ENCODE peak calls at places on chromosomes 2 and 18, in six cellular contexts. H is transverse colon, O is A549, U is breast epithelium, Y is H54, F is body of pancreas. I is an unnamed sample.

GRCh38 chr2:42132966-42133641 is 36.0 kb upstream of the EML4 start:
- DNase-seq in H (peak; percentile 85), Y (peak; percentile 65), O (peak; percentile 89), U (peak; percentile 86), F (peak; percentile 85), I (peak; percentile 54)

GRCh38 chr18:8361941-8362471 is 247.2 kb upstream of the RAB12 start:
- DNase-seq in F (no peak), Y (no peak), H (no peak), U (no peak), O (no peak), I (no peak)

GRCh38 chr2:191565647-191566198 is 112.2 kb upstream of the NABP1 start:
- DNase-seq in O (no peak), H (no peak), Y (no peak), F (no peak), U (no peak), I (peak; percentile 75)

GRCh38 chr18:63879684-63880083 is 7.8 kb upstream of the SERPINB2 start:
- DNase-seq in O (no peak), U (no peak), H (no peak), Y (no peak), F (no peak), I (no peak)

GRCh38 chr2:224101820-224102630 is 62.9 kb upstream of the SERPINE2 start:
- DNase-seq in O (no peak), F (no peak), Y (no peak), H (no peak), U (no peak), I (no peak)

GRCh38 chr2:6823111-6823510 is 42.6 kb downstream of the CMPK2 start:
- DNase-seq in O (no peak), U (no peak), F (no peak), Y (no peak), H (no peak), I (no peak)

GRCh38 chr2:201137505-201138400 is 21.8 kb downstream of the CFLAR start:
- DNase-seq in H (no peak), O (no peak), U (no peak), F (no peak), Y (no peak), I (no peak)

GRCh38 chr2:85651097-85651496 is 16.9 kb downstream of the SFTPB start:
- DNase-seq in H (no peak), O (no peak), Y (no peak), U (no peak), F (no peak), I (no peak)

GRCh38 chr2:44528595-44528994 is 166.8 kb downstream of the CAMKMT start:
- DNase-seq in O (no peak), U (no peak), H (no peak), F (no peak), Y (no peak), I (no peak)

GRCh38 chr2:205024822-205025518 is 479.7 kb downstream of the PARD3B start:
- DNase-seq in F (no peak), U (no peak), O (peak; percentile 54), H (peak; percentile 13), Y (peak; percentile 42), I (peak; percentile 90)

GRCh38 chr18:61882296-61883004 is 10.4 kb downstream of the RNF152 start:
- DNase-seq in F (no peak), U (no peak), H (no peak), Y (no peak), O (no peak), I (no peak)

GRCh38 chr2:120605231-120605935 is 130.3 kb upstream of the GLI2 start:
- DNase-seq in Y (no peak), U (no peak), O (no peak), F (no peak), H (no peak), I (no peak)

GRCh38 chr2:166090346-166090745 is 37.5 kb downstream of the SCN1A start:
- DNase-seq in U (no peak), H (no peak), O (no peak), F (no peak), Y (no peak), I (no peak)

GRCh38 chr2:85716346-85716880 is 22.3 kb downstream of the GNLY start:
- DNase-seq in H (no peak), O (no peak), F (no peak), Y (no peak), U (no peak), I (no peak)

GRCh38 chr2:205743137-205743536 is 60.8 kb downstream of the NRP2 start:
- DNase-seq in U (no peak), O (no peak), Y (no peak), F (no peak), H (no peak), I (no peak)

GRCh38 chr18:47801817-47802216 is 128.6 kb downstream of the SMAD2 start:
- DNase-seq in F (no peak), Y (no peak), H (no peak), O (no peak), U (no peak), I (no peak)

GRCh38 chr2:23118894-23119293 is 266.1 kb upstream of the KLHL29 start:
- DNase-seq in Y (no peak), F (no peak), U (no peak), H (no peak), O (no peak), I (no peak)

GRCh38 chr2:105373344-105373781 is 25.5 kb downstream of the FHL2 start:
- DNase-seq in F (no peak), O (no peak), Y (no peak), H (peak; percentile 48), U (no peak), I (no peak)

GRCh38 chr2:29392774-29393173 is 277.6 kb downstream of the CLIP4 start:
- DNase-seq in Y (no peak), F (no peak), U (no peak), O (no peak), H (no peak), I (no peak)

DNA sequence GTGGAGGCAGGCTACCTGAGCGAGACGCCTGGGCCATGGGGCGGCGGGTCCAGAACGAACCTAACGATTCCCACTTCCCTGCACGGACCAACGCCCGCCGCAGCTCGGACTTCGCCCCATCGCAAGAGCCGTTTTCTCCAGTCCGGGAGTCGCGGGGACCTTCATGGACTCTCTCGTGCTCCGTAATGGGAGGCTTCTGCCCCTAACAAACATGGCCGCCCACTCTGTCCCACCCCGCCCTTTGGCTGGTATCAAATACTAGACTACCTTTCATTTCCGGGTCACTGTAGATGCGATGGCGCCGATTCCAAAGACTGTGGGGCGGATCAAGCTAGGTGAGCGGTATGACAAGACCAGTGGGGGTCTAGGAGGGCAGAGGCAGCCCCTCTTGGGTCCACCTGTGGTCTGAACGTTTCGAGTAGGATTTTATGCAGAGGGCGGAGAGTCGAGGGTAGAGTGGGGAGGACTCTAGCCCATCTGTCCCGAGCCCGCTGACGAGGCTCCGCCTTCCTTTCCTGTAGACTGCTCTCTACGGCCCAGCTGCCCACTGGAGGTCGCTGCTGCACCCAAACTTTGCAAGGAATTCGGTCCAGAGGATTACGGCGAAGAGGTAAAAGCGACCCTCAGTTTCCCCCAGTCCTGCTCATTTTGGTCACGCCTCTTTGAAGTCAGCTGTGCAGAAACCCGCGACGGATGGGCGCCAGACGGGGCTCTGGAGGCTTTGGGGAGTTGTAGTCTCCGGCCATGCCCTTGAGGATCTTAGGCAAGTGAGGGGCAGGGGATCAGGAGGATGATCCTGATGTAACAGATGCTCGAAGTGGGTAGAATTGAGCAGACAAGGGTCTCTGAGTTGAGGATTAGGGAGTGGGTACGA is at the start of the genes CCDC142 and TTC31:
- DNase-seq in O (peak; percentile 95), U (peak; percentile 96), F (peak; percentile 96), H (peak; percentile 97), Y (peak; percentile 91), I (peak; percentile 96)
- TF ChIP-seq POLR2A in O (peak; percentile 49), U (no peak), F (no peak), H (peak; percentile 79), Y (peak; percentile 30), I (peak; percentile 80)

GRCh38 chr2:96186562-96186961 is 22.1 kb downstream of the STARD7 start:
- DNase-seq in O (no peak), U (no peak), Y (no peak), H (no peak), F (no peak), I (no peak)

GRCh38 chr2:96180521-96180920 is 28.1 kb downstream of the STARD7 start:
- DNase-seq in O (no peak), F (no peak), H (no peak), Y (no peak), U (no peak), I (no peak)

GRCh38 chr2:96181529-96181928 is 27.1 kb downstream of the STARD7 start:
- DNase-seq in U (no peak), F (no peak), H (no peak), Y (no peak), O (no peak), I (no peak)

GRCh38 chr2:96185516-96185915 is 23.1 kb downstream of the STARD7 start:
- DNase-seq in U (no peak), O (no peak), F (no peak), Y (no peak), H (no peak), I (no peak)

GRCh38 chr2:96184188-96184587 is 24.4 kb downstream of the STARD7 start:
- DNase-seq in O (no peak), U (no peak), F (no peak), H (no peak), Y (no peak), I (no peak)
- TF ChIP-seq POLR2A in O (no peak), U (no peak), F (no peak), H (no peak), Y (no peak), I (no peak)

DNA sequence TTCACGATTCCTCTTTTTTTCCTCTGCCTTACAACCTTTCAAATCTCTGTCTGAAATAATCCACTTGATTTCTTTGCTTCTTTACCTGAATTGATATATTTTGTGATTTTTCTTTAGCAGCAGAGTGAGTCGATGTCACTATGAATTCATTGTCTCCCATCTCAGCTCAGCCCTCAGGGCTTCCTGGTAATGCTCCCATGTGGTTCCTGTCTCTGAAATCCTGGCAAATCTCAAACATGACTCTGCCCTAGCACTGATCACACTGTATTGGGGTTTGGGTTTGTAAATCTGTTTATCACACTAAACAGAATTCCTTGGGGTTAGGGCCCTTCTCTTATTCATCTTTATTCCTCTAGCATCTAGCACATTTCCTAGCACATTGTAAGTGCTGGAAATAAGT is 43.0 kb upstream of the MSTN start:
- DNase-seq in F (no peak), Y (no peak), H (no peak), O (no peak), U (no peak), I (no peak)
- TF ChIP-seq POLR2A in F (no peak), Y (no peak), H (no peak), O (no peak), U (no peak), I (no peak)

DNA sequence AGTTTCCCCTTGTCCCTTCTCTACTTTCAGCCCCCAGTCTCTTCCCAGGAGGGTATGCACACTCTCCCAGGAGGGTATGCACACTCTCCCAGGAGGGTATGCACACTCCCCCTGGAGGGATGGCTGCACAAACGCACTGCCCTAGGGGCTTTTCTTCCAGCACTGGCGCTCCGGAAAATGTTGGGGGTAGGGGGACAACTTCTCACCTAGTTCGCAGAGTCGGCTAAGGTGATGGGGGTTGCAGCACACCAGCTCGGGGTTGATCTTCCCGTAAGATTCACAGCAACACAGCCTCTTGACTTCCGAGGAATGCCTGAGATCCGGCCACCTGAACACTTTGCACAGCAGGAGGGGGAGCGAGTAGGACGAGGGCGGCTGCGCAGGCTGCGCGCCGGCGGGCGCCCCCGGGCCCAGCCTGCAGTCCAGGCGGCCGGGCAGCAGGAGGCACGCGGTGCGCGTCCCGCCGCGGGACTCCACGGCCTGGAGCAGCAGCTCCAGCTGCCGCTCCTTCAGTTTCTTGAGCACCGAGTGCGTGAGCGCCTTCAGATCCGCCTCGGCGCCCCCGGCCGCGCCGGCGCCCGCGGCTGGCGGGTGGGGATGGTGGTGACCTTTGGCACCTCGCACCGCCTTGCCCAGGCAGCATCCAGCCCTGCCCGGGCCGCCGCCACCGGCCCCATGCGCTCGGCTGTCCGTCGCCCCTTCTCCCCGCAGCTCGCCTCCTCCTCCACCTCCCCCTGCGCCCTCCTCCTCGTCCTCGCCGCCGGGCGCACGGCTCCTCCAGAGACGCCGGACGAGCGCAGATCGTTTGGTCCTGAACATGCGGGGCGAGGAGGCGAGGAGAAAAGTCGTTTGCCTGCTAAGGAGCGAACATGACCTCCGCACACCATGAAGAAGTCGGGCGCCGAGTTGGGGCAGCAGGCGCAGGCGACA is 894 bp downstream of the SMAD7 start:
- DNase-seq in Y (no peak), O (no peak), F (peak; percentile 47), H (peak; percentile 52), U (no peak), I (peak; percentile 31)
- TF ChIP-seq POLR2A in Y (no peak), O (no peak), F (peak; percentile 55), H (peak; percentile 49), U (no peak), I (no peak)